ENCODE peak calls at places on chromosome 15, in nine cellular contexts. E, Y, F, V, P, K, U, S and T are unnamed samples.

GRCh38 chr15:98914626-98915025 is 93.0 kb downstream of the PGPEP1L start:
- DNase-seq in E (no peak), Y (no peak), F (peak), V (no peak), P (no peak), K (no peak), U (no peak), S (peak), T (no peak)

GRCh38 chr15:40279437-40280141 is 3.3 kb downstream of the ANKRD63 start:
- DNase-seq in E (peak), Y (peak), F (peak), V (peak), P (peak), K (peak), U (peak), S (peak), T (peak)

GRCh38 chr15:86863226-86863915 is 783.7 kb downstream of the AGBL1 start:
- DNase-seq in E (no peak), Y (no peak), F (no peak), V (no peak), P (no peak), K (no peak), U (no peak), S (no peak), T (no peak)

GRCh38 chr15:48191574-48192225 is at the start of gene CTXN2:
- DNase-seq in E (no peak), Y (no peak), F (no peak), V (peak), P (peak), K (no peak), U (no peak), S (peak), T (no peak)

GRCh38 chr15:64017591-64018163 is 28.6 kb downstream of the DAPK2 start:
- DNase-seq in E (no peak), Y (no peak), F (no peak), V (no peak), P (no peak), K (no peak), U (no peak), S (no peak), T (no peak)

GRCh38 chr15:74657846-74658245 is 38.0 kb downstream of the EDC3 start:
- DNase-seq in E (no peak), Y (no peak), F (no peak), V (no peak), P (no peak), K (no peak), U (no peak), S (peak), T (no peak)

GRCh38 chr15:68802373-68802772 is 18.3 kb downstream of the ANP32A start:
- DNase-seq in E (no peak), Y (no peak), F (no peak), V (no peak), P (no peak), K (no peak), U (no peak), S (no peak), T (no peak)

GRCh38 chr15:44064706-44065105 is 130.4 kb downstream of the FRMD5 start:
- DNase-seq in E (no peak), Y (no peak), F (no peak), V (no peak), P (no peak), K (no peak), U (no peak), S (no peak), T (no peak)

GRCh38 chr15:91135201-91136130 is 35.4 kb downstream of the SV2B start:
- DNase-seq in E (no peak), Y (no peak), F (no peak), V (no peak), P (no peak), K (no peak), U (no peak), S (no peak), T (no peak)

GRCh38 chr15:67385971-67386370 is 131.4 kb downstream of the IQCH start:
- DNase-seq in E (no peak), Y (no peak), F (no peak), V (no peak), P (no peak), K (no peak), U (no peak), S (no peak), T (no peak)

GRCh38 chr15:66882251-66883020 is 180.4 kb downstream of the SMAD6 start:
- DNase-seq in E (no peak), Y (no peak), F (peak), V (no peak), P (no peak), K (no peak), U (no peak), S (no peak), T (no peak)

GRCh38 chr15:31483924-31484368 is 157.3 kb downstream of the KLF13 start:
- DNase-seq in E (no peak), Y (no peak), F (no peak), V (no peak), P (no peak), K (no peak), U (no peak), S (peak), T (peak)

GRCh38 chr15:57003418-57003817 is 85.0 kb downstream of the TCF12 start:
- DNase-seq in E (no peak), Y (no peak), F (peak), V (no peak), P (no peak), K (no peak), U (no peak), S (no peak), T (no peak)

GRCh38 chr15:58903232-58903631 is 30.2 kb downstream of the SLTM start:
- DNase-seq in E (no peak), Y (no peak), F (no peak), V (no peak), P (no peak), K (no peak), U (no peak), S (no peak), T (no peak)

GRCh38 chr15:58212909-58213526 is 74.8 kb downstream of the AQP9 start:
- DNase-seq in E (no peak), Y (no peak), F (peak), V (no peak), P (peak), K (no peak), U (no peak), S (peak), T (no peak)

GRCh38 chr15:100718075-100718980 is 115.9 kb downstream of the ASB7 start:
- DNase-seq in E (no peak), Y (no peak), F (no peak), V (no peak), P (no peak), K (no peak), U (no peak), S (no peak), T (no peak)

GRCh38 chr15:85047271-85047948 is 65.8 kb downstream of the PDE8A start:
- DNase-seq in E (peak), Y (no peak), F (peak), V (peak), P (no peak), K (no peak), U (no peak), S (peak), T (no peak)

GRCh38 chr15:23052522-23052921 is 13.2 kb upstream of the TUBGCP5 start:
- DNase-seq in E (no peak), Y (no peak), F (no peak), V (no peak), P (no peak), K (no peak), U (no peak), S (no peak), T (no peak)

GRCh38 chr15:22927761-22928160 is 52.4 kb downstream of the CYFIP1 start:
- DNase-seq in E (no peak), Y (no peak), F (no peak), V (no peak), P (no peak), K (no peak), U (no peak), S (no peak), T (no peak)

GRCh38 chr15:96066126-96066525 is 264.4 kb upstream of the NR2F2 start:
- DNase-seq in E (no peak), Y (no peak), F (no peak), V (no peak), P (no peak), K (no peak), U (no peak), S (no peak), T (no peak)

GRCh38 chr15:85607842-85608241 is 186.9 kb downstream of the KLHL25 start:
- DNase-seq in E (no peak), Y (no peak), F (peak), V (peak), P (no peak), K (no peak), U (no peak), S (no peak), T (no peak)

GRCh38 chr15:64942356-64942755 is 30.7 kb downstream of the ANKDD1A start:
- DNase-seq in E (no peak), Y (no peak), F (no peak), V (no peak), P (peak), K (no peak), U (no peak), S (no peak), T (no peak)

GRCh38 chr15:57138260-57138895 is 219.9 kb downstream of the TCF12 start:
- DNase-seq in E (no peak), Y (no peak), F (peak), V (peak), P (peak), K (no peak), U (peak), S (no peak), T (no peak)

GRCh38 chr15:88911766-88912118 is 1.4 kb downstream of the MFGE8 start:
- DNase-seq in E (no peak), Y (no peak), F (peak), V (no peak), P (peak), K (no peak), U (no peak), S (no peak), T (no peak)

GRCh38 chr15:44034933-44035624 is 160.0 kb downstream of the FRMD5 start:
- DNase-seq in E (no peak), Y (no peak), F (peak), V (peak), P (no peak), K (no peak), U (no peak), S (no peak), T (no peak)

GRCh38 chr15:101348643-101349496 is 53.8 kb upstream of the SNRPA1 start:
- DNase-seq in E (no peak), Y (no peak), F (peak), V (no peak), P (no peak), K (no peak), U (no peak), S (no peak), T (no peak)

GRCh38 chr15:77674327-77674726 is 41.6 kb upstream of the LINGO1 start:
- DNase-seq in E (no peak), Y (no peak), F (no peak), V (no peak), P (no peak), K (no peak), U (no peak), S (no peak), T (no peak)

GRCh38 chr15:90625037-90625436 is 92.1 kb upstream of the BLM start:
- DNase-seq in E (no peak), Y (no peak), F (no peak), V (no peak), P (no peak), K (no peak), U (no peak), S (no peak), T (no peak)